ENCODE peak calls at places on chromosomes 13 and 19, in nine cellular contexts. C is HFF-Myc; R is esophagus squamous epithelium; N is H1; Z is A549; Y is Panc1; W is psoas muscle; T is CD8-positive, alpha-beta T cell; P is cardiac fibroblast. H is an unnamed sample.
A peak's percentile ranks its signal among the peaks of the same experiment; 100 is the strongest.

GRCh38 chr19:35990771-35991730 is 3.9 kb upstream of the SDHAF1 start:
- DNase-seq in C (no peak), R (no peak), N (no peak), Z (no peak), Y (no peak), W (no peak), T (no peak), P (no peak), H (no peak)

GRCh38 chr13:65417953-65418352 is 1812.2 kb downstream of the PCDH9 start:
- DNase-seq in C (no peak), R (no peak), N (no peak), Z (no peak), Y (no peak), W (no peak), T (no peak), P (no peak), H (no peak)

GRCh38 chr19:7578127-7578526 is 17.5 kb upstream of the CAMSAP3 start:
- DNase-seq in C (no peak), R (no peak), N (no peak), Z (no peak), Y (no peak), W (no peak), T (no peak), P (no peak), H (no peak)

GRCh38 chr19:610801-611505 is 21.3 kb downstream of the HCN2 start:
- DNase-seq in C (no peak), R (no peak), N (no peak), Z (no peak), Y (no peak), W (peak; percentile 79), T (peak; percentile 69), P (peak; percentile 77), H (no peak)

GRCh38 chr13:91657283-91657682 is 258.9 kb downstream of the GPC5 start:
- DNase-seq in C (no peak), R (no peak), N (no peak), Z (no peak), Y (no peak), W (no peak), T (no peak), P (no peak), H (no peak)

GRCh38 chr13:74871671-74872070 is 610.3 kb downstream of the TBC1D4 start:
- DNase-seq in C (peak; percentile 64), R (no peak), N (no peak), Z (no peak), Y (no peak), W (no peak), T (no peak), P (no peak), H (no peak)

GRCh38 chr19:16298334-16298733 is 26.3 kb upstream of the KLF2 start:
- DNase-seq in C (no peak), R (no peak), N (no peak), Z (no peak), Y (no peak), W (no peak), T (no peak), P (no peak), H (no peak)

GRCh38 chr13:80509264-80509663 is 168.3 kb upstream of the SPRY2 start:
- DNase-seq in C (no peak), R (no peak), N (no peak), Z (no peak), Y (no peak), W (no peak), T (no peak), P (no peak), H (no peak)

GRCh38 chr19:58582985-58583384 is 9.8 kb upstream of the MZF1 start:
- DNase-seq in C (no peak), R (no peak), N (no peak), Z (no peak), Y (no peak), W (no peak), T (no peak), P (no peak), H (no peak)

GRCh38 chr13:23372264-23372905 is 61.1 kb downstream of the SACS start:
- DNase-seq in C (no peak), R (no peak), N (no peak), Z (no peak), Y (no peak), W (no peak), T (no peak), P (peak; percentile 83), H (no peak)

GRCh38 chr19:53507523-53508442 is 30.2 kb upstream of the ZNF331 start:
- DNase-seq in C (no peak), R (no peak), N (no peak), Z (no peak), Y (no peak), W (no peak), T (no peak), P (no peak), H (no peak)

GRCh38 chr19:16326401-16327130 is 1.9 kb downstream of the KLF2 start:
- DNase-seq in C (no peak), R (no peak), N (no peak), Z (no peak), Y (no peak), W (peak; percentile 66), T (peak; percentile 62), P (peak; percentile 62), H (no peak)

GRCh38 chr13:40563350-40564125 is 102.9 kb downstream of the FOXO1 start:
- DNase-seq in C (no peak), R (no peak), N (no peak), Z (no peak), Y (no peak), W (peak; percentile 79), T (no peak), P (peak; percentile 69), H (no peak)

GRCh38 chr13:95641961-95642621 is 2.4 kb downstream of the DZIP1 start:
- DNase-seq in C (no peak), R (no peak), N (no peak), Z (no peak), Y (no peak), W (peak; percentile 58), T (no peak), P (peak; percentile 69), H (no peak)
- H3K4me3 ChIP-seq in C (peak overlapping the region; percentile 81), R (peak overlapping the region; percentile 20), N (peak overlapping the region; percentile 84), Z (no peak overlapping the region), Y (no peak overlapping the region), W (peak overlapping the region; percentile 49), T (no peak overlapping the region), P (peak overlapping the region; percentile 75), H (no peak overlapping the region)

DNA sequence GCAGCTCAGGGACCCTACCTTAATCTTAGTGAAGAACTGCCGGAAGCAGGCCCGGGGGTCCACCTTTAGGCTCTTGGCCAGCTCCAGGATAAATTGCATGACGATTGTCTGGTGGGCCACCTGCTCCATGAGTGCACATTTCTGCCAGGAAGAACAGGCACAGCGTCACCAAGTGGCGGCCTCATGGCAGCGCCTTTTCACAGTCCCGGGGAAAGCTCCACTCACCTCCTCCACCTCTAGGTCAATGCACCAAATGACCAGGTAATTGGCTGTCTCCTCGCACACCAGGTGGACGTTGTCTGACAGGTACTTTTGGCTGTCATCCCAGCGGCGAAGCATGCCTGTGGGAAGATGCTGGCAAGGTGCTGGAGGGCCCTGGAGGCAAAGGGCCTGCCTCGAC is 8.3 kb downstream of the CDC37 start:
- DNase-seq in C (no peak), R (no peak), N (no peak), Z (no peak), Y (no peak), W (no peak), T (no peak), P (no peak), H (no peak)
- TF ChIP-seq CTCF in C (no peak), R (no peak), N (no peak), Z (no peak), Y (no peak), W (no peak), T (no peak), P (no peak), H (no peak)

DNA sequence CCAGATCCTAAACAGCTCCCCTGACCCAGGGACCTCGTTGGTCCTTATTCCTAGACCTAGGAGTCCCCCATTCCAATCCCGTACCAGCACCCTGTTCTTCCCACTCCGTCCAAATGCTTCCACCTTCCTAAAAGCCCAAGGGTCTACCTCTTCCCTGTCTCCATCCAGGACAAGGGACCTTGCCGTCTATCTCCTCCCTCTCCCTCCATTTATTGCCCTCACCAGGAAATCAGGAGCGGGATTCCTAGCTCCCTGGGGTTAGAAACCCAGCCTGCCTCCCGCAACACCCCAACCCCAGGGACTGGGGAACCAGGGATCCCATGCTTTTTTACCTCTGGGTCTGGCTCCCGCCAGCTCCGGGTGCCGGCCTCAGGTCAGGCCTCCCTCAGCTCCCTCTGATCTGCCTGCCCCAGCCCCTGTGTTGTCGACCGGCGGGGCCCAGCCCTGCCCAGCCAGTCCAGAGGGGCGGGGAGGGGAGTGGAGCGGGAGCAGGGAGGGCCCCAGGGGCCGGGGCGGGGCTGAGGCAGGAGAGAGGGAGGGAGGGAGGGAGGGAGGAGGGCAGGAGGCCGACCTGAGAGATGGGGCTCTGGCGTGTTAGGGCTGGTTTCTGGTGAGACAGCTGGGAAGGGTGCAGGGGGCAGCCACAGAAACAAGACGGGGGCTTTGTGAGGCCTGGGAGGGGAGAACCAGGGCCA is at the start of gene B3GNT8:
- DNase-seq in C (no peak), R (peak; percentile 30), N (peak; percentile 56), Z (no peak), Y (no peak), W (peak; percentile 87), T (peak; percentile 41), P (peak; percentile 79), H (no peak)
- H3K4me3 ChIP-seq in C (peak within 1 kb of the TSS; percentile 20), R (peak within 1 kb of the TSS; percentile 60), N (peak within 1 kb of the TSS; percentile 77), Z (no peak within 1 kb of the TSS), Y (no peak within 1 kb of the TSS), W (peak within 1 kb of the TSS; percentile 64), T (peak within 1 kb of the TSS; percentile 52), P (peak within 1 kb of the TSS; percentile 38), H (no peak within 1 kb of the TSS)

GRCh38 chr19:46927106-46927505 is 66.3 kb downstream of the ARHGAP35 start:
- DNase-seq in C (no peak), R (no peak), N (no peak), Z (no peak), Y (no peak), W (no peak), T (no peak), P (no peak), H (no peak)

GRCh38 chr19:46926201-46927071 is 65.6 kb downstream of the ARHGAP35 start:
- DNase-seq in C (no peak), R (no peak), N (no peak), Z (no peak), Y (no peak), W (no peak), T (no peak), P (no peak), H (no peak)

GRCh38 chr19:46927893-46928292 is 67.1 kb downstream of the ARHGAP35 start:
- DNase-seq in C (no peak), R (no peak), N (no peak), Z (no peak), Y (no peak), W (no peak), T (no peak), P (no peak), H (no peak)

GRCh38 chr19:46931197-46931596 is 70.4 kb downstream of the ARHGAP35 start:
- DNase-seq in C (no peak), R (no peak), N (no peak), Z (no peak), Y (no peak), W (no peak), T (no peak), P (no peak), H (no peak)

DNA sequence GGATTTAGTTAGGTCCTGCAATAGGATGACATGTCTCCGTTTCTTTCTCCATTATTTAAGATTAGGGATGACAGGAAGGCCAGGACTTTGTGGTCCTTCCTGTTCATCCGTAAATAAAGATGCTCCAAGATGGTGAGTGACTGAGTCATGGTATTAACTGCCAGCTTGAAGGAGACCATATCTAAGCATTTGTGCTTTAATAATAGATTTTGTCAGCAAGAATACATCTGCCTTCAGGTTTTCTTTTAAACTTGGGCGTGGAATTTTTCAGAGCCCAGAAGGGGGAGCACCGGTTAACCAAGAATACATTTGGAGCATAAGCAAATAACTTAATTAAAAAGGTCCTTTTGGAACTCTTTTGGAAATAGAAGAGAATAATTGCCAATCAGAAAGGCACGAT is 68.2 kb downstream of the ARHGAP35 start:
- DNase-seq in C (no peak), R (no peak), N (no peak), Z (no peak), Y (no peak), W (no peak), T (no peak), P (peak; percentile 35), H (no peak)
- TF ChIP-seq CTCF in C (no peak), R (no peak), N (no peak), Z (peak; percentile 28), Y (no peak), W (no peak), T (no peak), P (peak; percentile 1), H (no peak)